ENCODE peak calls at places on chromosomes 4 and X, in four cellular contexts. W is stimulated activated CD4-positive, alpha-beta T cell treated with anti-CD3 and anti-CD28 coated beads, Interleukin-15, amount 100 ng/mL, for 1 hour; H is NCI-H1436; F is WTC11. O is an unnamed sample.

GRCh38 chr4:75080888-75081287 is 148.0 kb downstream of the PARM1 start:
- DNase-seq in H (no peak), F (no peak), W (no peak), O (no peak)

GRCh38 chr4:3703343-3703676 is 62.9 kb upstream of the ADRA2C start:
- DNase-seq in H (no peak), F (no peak), W (no peak), O (no peak)

GRCh38 chrX:39972340-39972739 is 125.4 kb downstream of the BCOR start:
- DNase-seq in W (no peak), H (no peak), F (no peak), O (no peak)

GRCh38 chr4:173490817-173491518 is 39.1 kb downstream of the HAND2 start:
- DNase-seq in W (no peak), F (no peak), H (no peak), O (no peak)

GRCh38 chrX:2578864-2579263 is 78.1 kb upstream of the DHRSX start:
- DNase-seq in F (no peak), W (no peak), H (no peak), O (no peak)

GRCh38 chr4:99811850-99812249 is 4.8 kb upstream of the DAPP1 start:
- DNase-seq in W (no peak), F (no peak), H (peak; percentile 11), O (no peak)

GRCh38 chrX:989959-990510 is 222.4 kb downstream of the CRLF2 start:
- DNase-seq in F (no peak), H (peak; percentile 94), W (no peak), O (no peak)

GRCh38 chrX:2461711-2462016 is 39.1 kb downstream of the DHRSX start:
- DNase-seq in F (no peak), H (no peak), W (no peak), O (no peak)

GRCh38 chr4:8325284-8325973 is 55.9 kb downstream of the HTRA3 start:
- DNase-seq in H (no peak), W (no peak), F (peak; percentile 4), O (no peak)

GRCh38 chrX:108000751-108001150 is 18.6 kb upstream of the TEX13B start:
- DNase-seq in H (peak; percentile 29), F (no peak), W (no peak), O (peak; percentile 18)

GRCh38 chr4:168560184-168560834 is 63.5 kb downstream of the PALLD start:
- DNase-seq in F (no peak), W (no peak), H (peak; percentile 27), O (no peak)

GRCh38 chr4:6506616-6507140 is 34.3 kb upstream of the PPP2R2C start:
- DNase-seq in H (no peak), W (no peak), F (no peak), O (no peak)

GRCh38 chrX:81414630-81415029 is 212.7 kb downstream of the SH3BGRL start:
- DNase-seq in H (no peak), F (no peak), W (no peak), O (no peak)

GRCh38 chr4:180909279-180909678 is 1333.9 kb upstream of the TENM3 start:
- DNase-seq in H (no peak), F (peak; percentile 46), W (no peak), O (no peak)

GRCh38 chrX:24014388-24015018 is 12.5 kb downstream of the KLHL15 start:
- DNase-seq in H (no peak), W (no peak), F (no peak), O (no peak)

GRCh38 chr4:102143433-102143832 is 201.8 kb downstream of the SLC39A8 start:
- DNase-seq in W (no peak), H (no peak), F (no peak), O (no peak)

GRCh38 chr4:156946508-156947197 is 24.9 kb downstream of the PDGFC start:
- DNase-seq in F (no peak), W (no peak), H (no peak), O (peak; percentile 88)

GRCh38 chr4:154954117-154954516 is 173.0 kb downstream of the RBM46 start:
- DNase-seq in H (no peak), F (peak; percentile 12), W (no peak), O (no peak)

GRCh38 chr4:123526511-123526910 is 129.9 kb downstream of the SPRY1 start:
- DNase-seq in W (no peak), F (no peak), H (no peak), O (no peak)

GRCh38 chr4:74364649-74365491 is at the start of gene EREG:
- DNase-seq in F (peak; percentile 84), W (no peak), H (no peak), O (peak; percentile 52)

GRCh38 chr4:189912170-189912569 is 28.5 kb upstream of the FRG1 start:
- DNase-seq in W (no peak), H (no peak), F (no peak), O (no peak)

GRCh38 chr4:43496188-43496587 is 603.7 kb downstream of the GRXCR1 start:
- DNase-seq in W (no peak), H (no peak), F (no peak), O (no peak)

GRCh38 chr4:3522326-3522640 is 9.9 kb downstream of the LRPAP1 start:
- DNase-seq in F (no peak), H (no peak), W (no peak), O (no peak)

GRCh38 chrX:75522565-75523411 is at the start of gene ZDHHC15:
- DNase-seq in W (peak; percentile 12), F (peak; percentile 53), H (peak; percentile 27), O (peak; percentile 1)

GRCh38 chr4:153521995-153522799 is 56.0 kb downstream of the TMEM131L start:
- DNase-seq in W (peak; percentile 25), F (no peak), H (no peak), O (no peak)

GRCh38 chr4:158667651-158668198 is 4.0 kb downstream of the C4orf46 start:
- DNase-seq in H (no peak), F (peak; percentile 33), W (no peak), O (peak; percentile 48)

GRCh38 chr4:80173841-80174240 is 23.5 kb upstream of the PRDM8 start:
- DNase-seq in F (no peak), W (no peak), H (no peak), O (peak; percentile 11)

GRCh38 chr4:61555789-61556188 is 355.7 kb downstream of the ADGRL3 start:
- DNase-seq in W (no peak), F (no peak), H (no peak), O (no peak)

GRCh38 chr4:139619644-139620043 is 46.0 kb upstream of the MGST2 start:
- DNase-seq in W (no peak), F (no peak), H (no peak), O (peak; percentile 28)

GRCh38 chr4:181301735-181302380 is 941.3 kb upstream of the TENM3 start:
- DNase-seq in W (no peak), F (peak; percentile 75), H (peak; percentile 63), O (peak; percentile 17)

GRCh38 chr4:113468165-113469022 is 293.1 kb downstream of the CAMK2D start:
- DNase-seq in W (no peak), H (no peak), F (peak; percentile 10), O (peak; percentile 90)

GRCh38 chrX:78652971-78653822 is 5.9 kb downstream of the RTL3 start:
- DNase-seq in H (no peak), F (no peak), W (no peak), O (no peak)

GRCh38 chrX:107731831-107732502 is 43.6 kb downstream of the TSC22D3 start:
- DNase-seq in F (peak; percentile 52), W (no peak), H (peak; percentile 38), O (peak; percentile 60)

GRCh38 chrX:119989905-119990408 is 46.4 kb upstream of the NKAP start:
- DNase-seq in W (no peak), H (no peak), F (peak; percentile 14), O (no peak)

GRCh38 chr4:154858166-154858565 is 77.1 kb downstream of the RBM46 start:
- DNase-seq in W (no peak), F (no peak), H (no peak), O (no peak)

GRCh38 chr4:56757821-56758400 is 63.6 kb downstream of the SPINK2 start:
- DNase-seq in F (peak; percentile 47), H (no peak), W (peak; percentile 49), O (peak; percentile 83)

GRCh38 chr4:22515888-22516541 is at the start of gene ADGRA3:
- DNase-seq in F (peak; percentile 77), H (peak; percentile 31), W (no peak), O (peak; percentile 68)

GRCh38 chr4:8101213-8101781 is 57.3 kb downstream of the ABLIM2 start:
- DNase-seq in H (no peak), W (no peak), F (no peak), O (peak; percentile 71)

O was measured in RWPE1.